ENCODE peak calls at places on chromosomes 11 and 22, in five cellular contexts. U, S, J, B and Y are unnamed samples.

GRCh38 chr22:22362939-22363338 is 118.4 kb downstream of the VPREB1 start:
- DNase-seq in S (no peak), B (no peak), U (no peak), J (no peak), Y (no peak)

GRCh38 chr11:94790771-94791180 is 22.6 kb downstream of the AMOTL1 start:
- DNase-seq in S (no peak), B (no peak), J (no peak), U (no peak), Y (no peak)

GRCh38 chr11:64539711-64540420 is 51.2 kb upstream of the SLC22A12 start:
- DNase-seq in U (no peak), B (no peak), J (no peak), S (no peak), Y (no peak)

GRCh38 chr11:27571151-27571840 is 64.7 kb upstream of the LIN7C start:
- DNase-seq in U (no peak), B (peak; percentile 83), J (no peak), S (no peak), Y (no peak)

GRCh38 chr22:31313366-31314147 is 21.3 kb upstream of the PIK3IP1 start:
- DNase-seq in J (no peak), S (peak; percentile 69), U (peak; percentile 71), B (peak; percentile 62), Y (peak; percentile 92)

GRCh38 chr11:69750875-69751597 is 24.1 kb downstream of the FGF4 start:
- DNase-seq in S (no peak), B (no peak), J (no peak), U (no peak), Y (peak; percentile 57)

GRCh38 chr11:57116654-57117053 is 65.1 kb upstream of the LRRC55 start:
- DNase-seq in S (peak; percentile 1), U (no peak), B (peak; percentile 67), J (no peak), Y (peak; percentile 77)

GRCh38 chr11:112216591-112217105 is 9.6 kb upstream of the PTS start:
- DNase-seq in U (no peak), S (no peak), B (no peak), J (no peak), Y (no peak)

GRCh38 chr22:50627914-50628542 is at the start of gene ARSA:
- DNase-seq in B (peak; percentile 57), U (peak; percentile 87), S (peak; percentile 81), J (peak; percentile 25), Y (peak; percentile 93)

GRCh38 chr22:41801886-41802285 is 1.4 kb downstream of the CCDC134 start:
- DNase-seq in S (no peak), U (no peak), B (no peak), J (no peak), Y (no peak)

GRCh38 chr22:41798736-41799135 is 1.7 kb upstream of the CCDC134 start:
- DNase-seq in S (no peak), U (no peak), B (no peak), J (no peak), Y (no peak)

GRCh38 chr22:41800348-41801146 is at the start of gene CCDC134:
- DNase-seq in J (peak; percentile 47), S (peak; percentile 92), U (peak; percentile 94), B (peak; percentile 60), Y (peak; percentile 96)

GRCh38 chr22:41799486-41800347 is 762 bp upstream of the CCDC134 start:
- DNase-seq in S (peak; percentile 7), B (peak; percentile 7), U (peak; percentile 35), J (no peak), Y (peak; percentile 72)

DNA sequence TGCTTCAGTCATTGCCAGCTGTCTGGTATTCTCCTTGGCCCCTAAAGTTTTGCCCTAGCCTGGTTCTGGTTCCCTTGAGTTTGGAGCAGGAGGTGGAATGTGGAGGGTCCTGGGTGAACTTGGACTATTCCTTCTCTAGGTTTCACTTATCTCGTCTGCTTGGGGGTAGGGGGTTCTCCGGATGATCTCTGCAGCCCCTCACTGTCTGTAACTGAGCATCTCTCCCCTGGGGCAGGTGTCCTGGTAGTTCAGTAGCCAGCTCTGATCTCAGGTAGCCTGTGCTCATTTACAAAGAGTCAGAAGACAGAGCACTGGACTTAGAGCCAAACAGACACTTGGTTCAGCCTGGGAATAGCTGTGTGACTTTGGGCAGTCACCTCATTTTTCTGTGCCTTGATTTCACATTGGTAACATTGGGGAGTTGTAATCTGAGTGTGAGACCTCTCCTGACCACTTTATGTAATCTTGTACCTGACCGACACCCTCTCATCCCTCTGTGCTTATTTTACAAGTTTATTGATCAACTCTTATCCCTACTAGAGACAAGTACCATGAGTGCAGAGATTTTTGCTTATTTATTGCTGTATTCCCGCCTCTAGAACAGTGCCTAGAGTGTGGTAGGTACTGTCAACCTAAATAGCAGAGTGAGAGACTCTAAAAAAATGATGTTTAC is 804 bp downstream of the CCDC134 start:
- DNase-seq in B (no peak), S (no peak), J (no peak), U (no peak), Y (no peak)
- H3K4me3 ChIP-seq in B (peak overlapping the region; percentile 93), S (peak overlapping the region; percentile 88), J (peak overlapping the region; percentile 82), U (peak overlapping the region; percentile 96), Y (peak overlapping the region; percentile 84)

GRCh38 chr11:110713469-110713776 is 1.2 kb upstream of the ARHGAP20 start:
- DNase-seq in S (no peak), U (no peak), B (no peak), J (no peak), Y (no peak)
- H3K4me3 ChIP-seq in S (no peak overlapping the region), U (no peak overlapping the region), B (no peak overlapping the region), J (no peak overlapping the region), Y (no peak overlapping the region)

GRCh38 chr22:48366591-48366990 is 1461.1 kb downstream of the BRD1 start:
- DNase-seq in U (no peak), J (no peak), B (no peak), S (no peak), Y (no peak)
- H3K4me3 ChIP-seq in U (no peak overlapping the region), J (no peak overlapping the region), B (no peak overlapping the region), S (no peak overlapping the region), Y (no peak overlapping the region)

GRCh38 chr22:18081416-18081815 is 3.6 kb downstream of the PEX26 start:
- DNase-seq in J (no peak), S (no peak), B (no peak), U (no peak), Y (no peak)

GRCh38 chr22:18077087-18077638 is 627 bp upstream of the PEX26 start:
- DNase-seq in S (no peak), U (no peak), B (no peak), J (no peak), Y (no peak)

GRCh38 chr22:18077639-18078328 is at the start of gene PEX26:
- DNase-seq in S (peak; percentile 96), J (no peak), B (peak; percentile 93), U (peak; percentile 96), Y (peak; percentile 97)

GRCh38 chr22:18078329-18079041 is 695 bp downstream of the PEX26 start:
- DNase-seq in B (no peak), S (peak; percentile 5), J (no peak), U (peak; percentile 58), Y (peak; percentile 72)

GRCh38 chr22:18079706-18080230 is 2.0 kb downstream of the PEX26 start:
- DNase-seq in U (no peak), B (no peak), J (no peak), S (no peak), Y (no peak)
- H3K4me3 ChIP-seq in U (no peak overlapping the region), B (no peak overlapping the region), J (no peak overlapping the region), S (no peak overlapping the region), Y (no peak overlapping the region)

GRCh38 chr11:12864316-12865156 is 144.6 kb upstream of the RASSF10 start:
- DNase-seq in B (peak; percentile 89), U (no peak), S (peak; percentile 8), J (peak; percentile 76), Y (peak; percentile 90)
- H3K4me3 ChIP-seq in B (no peak overlapping the region), U (no peak overlapping the region), S (no peak overlapping the region), J (no peak overlapping the region), Y (peak overlapping the region; percentile 64)

GRCh38 chr11:121435796-121436511 is 16.2 kb upstream of the SORL1 start:
- DNase-seq in U (no peak), J (no peak), B (no peak), S (no peak), Y (peak; percentile 51)
- H3K4me3 ChIP-seq in U (no peak overlapping the region), J (no peak overlapping the region), B (no peak overlapping the region), S (no peak overlapping the region), Y (no peak overlapping the region)